ENCODE peak calls at places on chromosome 22, in four cellular contexts. T is cardiac fibroblast; M is NT2/D1; E is CD8-positive, alpha-beta T cell. F is an unnamed sample.

GRCh38 chr22:36413022-36413770 is 25.4 kb upstream of the MYH9 start:
- DNase-seq in E (no peak), T (peak), M (no peak), F (no peak)

GRCh38 chr22:22933807-22934542 is 46.4 kb downstream of the IGLL5 start:
- DNase-seq in M (no peak), E (no peak), T (no peak), F (no peak)

GRCh38 chr22:48936391-48936790 is 891.3 kb downstream of the BRD1 start:
- DNase-seq in E (no peak), M (no peak), T (no peak), F (no peak)

GRCh38 chr22:44330727-44331660 is 18.2 kb upstream of the SHISAL1 start:
- DNase-seq in M (no peak), T (no peak), E (no peak), F (no peak)

GRCh38 chr22:46515208-46516111 is 22.0 kb downstream of the CELSR1 start:
- DNase-seq in E (no peak), T (peak), M (no peak), F (no peak)

GRCh38 chr22:44217346-44217745 is 36.6 kb downstream of the PARVG start:
- DNase-seq in E (no peak), T (no peak), M (no peak), F (no peak)

GRCh38 chr22:24355574-24355973 is 71.8 kb upstream of the ADORA2A start:
- DNase-seq in M (no peak), T (peak), E (no peak), F (peak)

GRCh38 chr22:23137468-23137867 is 4.3 kb downstream of the RSPH14 start:
- DNase-seq in E (no peak), T (no peak), M (no peak), F (no peak)

GRCh38 chr22:45425101-45425500 is 11.6 kb downstream of the RIBC2 start:
- DNase-seq in T (peak), M (no peak), E (no peak), F (peak)

GRCh38 chr22:48717883-48718817 is 1109.5 kb downstream of the BRD1 start:
- DNase-seq in E (no peak), T (no peak), M (no peak), F (no peak)

GRCh38 chr22:45204751-45205623 is 35.7 kb downstream of the KIAA0930 start:
- DNase-seq in M (no peak), E (no peak), T (no peak), F (no peak)

GRCh38 chr22:32802291-32802826 is 854 bp downstream of the TIMP3 start:
- DNase-seq in M (no peak), E (no peak), T (peak), F (no peak)

GRCh38 chr22:50309601-50309991 is 2.1 kb upstream of the PLXNB2 start:
- DNase-seq in E (no peak), M (no peak), T (no peak), F (no peak)

GRCh38 chr22:33210129-33210784 is 152.1 kb upstream of the SYN3 start:
- DNase-seq in M (peak), E (no peak), T (peak), F (peak)

GRCh38 chr22:40224702-40225101 is 47.0 kb downstream of the TNRC6B start:
- DNase-seq in M (no peak), E (peak), T (no peak), F (no peak)

GRCh38 chr22:23534201-23534850 is 45.8 kb downstream of the IGLL1 start:
- DNase-seq in T (no peak), M (no peak), E (no peak), F (no peak)

GRCh38 chr22:23288301-23289129 is 108.2 kb downstream of the BCR start:
- DNase-seq in T (no peak), M (no peak), E (no peak), F (no peak)

GRCh38 chr22:29112102-29112501 is 39.3 kb downstream of the KREMEN1 start:
- DNase-seq in T (no peak), M (no peak), E (no peak), F (no peak)
- H3K4me3 ChIP-seq in T (no peak), M (no peak), E (no peak), F (no peak)

DNA sequence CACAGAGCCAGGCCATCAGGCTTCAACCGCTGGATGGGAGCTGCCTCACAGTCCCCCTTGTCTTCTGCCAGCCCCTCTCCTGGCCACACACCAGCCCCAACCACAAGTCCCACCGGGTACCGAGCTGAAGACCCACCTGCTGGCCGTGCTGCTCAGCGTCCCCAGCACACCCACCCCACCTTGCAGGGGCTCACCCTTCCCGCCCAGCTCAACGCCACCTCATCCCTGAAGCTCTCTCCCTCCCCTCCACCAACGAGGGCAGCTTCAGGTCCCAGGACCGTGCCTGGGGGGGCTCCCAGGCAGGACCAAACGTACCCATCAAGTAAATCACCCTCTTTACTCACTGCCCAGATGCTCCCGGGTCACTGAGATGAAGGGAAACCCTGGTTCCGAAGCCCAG is 141.0 kb downstream of the CRYBB2 start:
- DNase-seq in M (no peak), E (no peak), T (no peak), F (no peak)
- H3K4me3 ChIP-seq in M (no peak), E (no peak), T (no peak), F (no peak)

DNA sequence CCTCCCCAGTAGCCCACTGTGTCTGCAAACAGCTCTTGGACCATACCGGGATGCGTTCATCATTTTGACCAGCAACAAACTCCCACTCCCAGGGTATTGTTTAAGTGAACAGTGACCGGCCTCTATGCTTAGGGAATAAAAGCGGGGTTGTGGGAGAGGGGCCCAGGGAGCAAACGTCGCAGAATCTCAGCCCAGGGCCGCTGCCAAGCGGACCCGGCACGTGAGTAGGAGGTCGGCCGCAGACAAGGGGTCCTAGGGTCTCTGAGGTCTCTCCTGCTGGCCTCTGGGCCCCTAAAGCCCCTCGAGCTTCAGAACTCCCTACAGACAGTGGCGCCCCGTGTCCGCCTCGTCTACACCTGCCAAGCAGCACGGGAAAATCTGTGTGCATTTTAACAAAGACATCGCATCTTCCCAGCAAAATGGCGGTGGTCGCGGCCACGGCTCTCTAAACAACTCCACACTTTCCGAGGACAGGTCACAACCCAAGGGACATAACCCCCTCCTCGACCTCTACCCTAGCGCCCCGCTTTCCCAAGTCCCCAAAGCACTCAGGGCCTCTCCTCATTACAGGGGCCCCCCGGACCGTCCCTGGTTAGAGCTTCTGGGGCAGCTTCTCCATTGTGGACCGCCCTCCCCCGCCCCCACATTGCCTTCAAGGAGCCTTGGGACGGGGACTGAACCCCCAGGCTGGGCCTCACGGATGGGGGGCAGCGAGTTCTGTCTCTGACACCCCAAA is 3.9 kb upstream of the GCAT start:
- DNase-seq in E (no peak), M (no peak), T (no peak), F (no peak)
- H3K4me3 ChIP-seq in E (no peak), M (peak), T (no peak), F (no peak)

GRCh38 chr22:25447689-25448434 is 116.6 kb upstream of the GRK3 start:
- DNase-seq in E (peak), M (peak), T (peak), F (peak)

GRCh38 chr22:25451480-25452114 is 112.9 kb upstream of the GRK3 start:
- DNase-seq in T (peak), M (no peak), E (no peak), F (no peak)

GRCh38 chr22:25452116-25452700 is 112.3 kb upstream of the GRK3 start:
- DNase-seq in M (no peak), T (peak), E (no peak), F (peak)

GRCh38 chr22:25448435-25449051 is 115.9 kb upstream of the GRK3 start:
- DNase-seq in E (no peak), M (no peak), T (peak), F (peak)

GRCh38 chr22:25449781-25450317 is 114.6 kb upstream of the GRK3 start:
- DNase-seq in T (peak), M (no peak), E (no peak), F (peak)
- H3K4me3 ChIP-seq in T (no peak), M (no peak), E (no peak), F (no peak)

GRCh38 chr22:11066458-11067285 is 4461.3 kb upstream of the OR11H1 start:
- DNase-seq in M (no peak), E (no peak), T (no peak), F (no peak)
- H3K4me3 ChIP-seq in M (no peak), E (no peak), T (no peak), F (no peak)

GRCh38 chr22:19355413-19356157 is 64.1 kb upstream of the CLTCL1 start:
- DNase-seq in T (no peak), E (no peak), M (no peak), F (no peak)
- H3K4me3 ChIP-seq in T (no peak), E (no peak), M (no peak), F (no peak)

DNA sequence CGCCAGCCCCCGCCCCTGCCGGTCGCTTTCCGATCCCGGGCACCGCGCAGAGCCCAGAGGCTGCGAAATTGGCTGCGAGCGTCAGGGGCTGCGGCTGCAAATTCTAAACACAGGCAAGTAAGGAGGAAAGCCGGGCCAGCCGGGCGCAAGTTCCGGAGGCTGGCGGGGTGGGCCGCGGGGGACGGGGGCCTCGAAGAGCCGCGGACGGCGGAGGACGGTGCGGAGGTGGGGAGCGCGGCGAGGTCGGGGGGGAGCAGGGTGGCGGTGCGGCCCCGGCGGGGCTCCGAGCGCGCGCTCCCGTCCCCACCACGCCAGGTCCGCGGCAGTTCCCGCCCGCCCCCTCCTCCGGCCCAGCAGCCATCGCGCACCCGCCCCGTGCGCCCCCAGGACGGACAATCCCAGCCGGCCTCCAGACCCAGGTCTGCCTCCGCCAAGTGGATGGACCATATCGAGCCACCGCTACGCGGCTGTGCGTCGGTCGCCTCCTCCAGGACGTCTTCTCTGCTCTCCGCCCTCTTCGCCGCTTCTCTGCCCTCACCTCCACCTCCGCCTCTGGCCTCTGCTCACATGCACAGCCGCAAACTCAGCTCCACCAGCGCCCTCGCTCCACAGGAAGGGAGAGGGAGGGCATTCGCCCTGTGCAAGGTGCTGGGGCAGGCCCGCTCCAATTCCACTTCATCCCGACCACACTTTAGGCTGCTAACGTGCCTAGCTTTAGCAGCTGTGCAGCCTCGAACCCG is 7.2 kb downstream of the ELFN2 start:
- DNase-seq in T (no peak), M (no peak), E (peak), F (no peak)
- H3K4me3 ChIP-seq in T (peak), M (peak), E (peak), F (peak)

GRCh38 chr22:20776624-20777405 is 2.9 kb downstream of the SERPIND1 start:
- DNase-seq in T (no peak), M (no peak), E (no peak), F (no peak)
- H3K4me3 ChIP-seq in T (no peak), M (no peak), E (no peak), F (no peak)

DNA sequence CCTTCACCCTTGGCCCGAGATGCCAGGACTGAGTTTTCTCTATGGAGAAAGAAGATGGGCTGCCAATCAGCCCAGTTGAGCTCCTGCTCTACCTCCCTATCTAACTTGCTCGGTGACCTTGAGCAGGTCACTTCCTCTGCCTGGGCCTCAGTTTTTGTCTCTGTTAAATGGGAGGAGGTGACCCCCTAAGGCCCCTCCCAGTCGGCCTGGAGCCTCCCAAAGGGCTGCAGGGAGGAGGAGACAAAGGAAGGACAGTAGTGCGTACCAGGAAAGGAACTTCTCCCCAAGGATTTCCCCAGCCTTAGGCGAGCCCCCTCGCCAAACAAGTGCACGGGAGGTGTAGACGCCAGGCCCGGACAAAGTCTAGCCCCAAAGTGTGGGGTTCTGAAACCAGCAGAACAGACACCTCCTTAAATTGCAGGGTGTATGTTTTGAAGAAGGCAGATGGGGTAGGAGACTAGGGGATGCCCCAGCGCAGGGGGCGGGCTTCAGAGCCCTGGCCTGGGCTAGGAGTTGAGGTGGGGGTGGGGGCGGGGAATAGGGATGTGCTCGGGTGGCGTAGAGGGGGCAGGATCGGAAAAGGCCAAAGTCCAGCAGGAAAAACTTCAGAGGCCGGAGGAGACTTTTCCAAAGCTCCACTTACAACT is 1.0 kb downstream of the CBX7 start:
- DNase-seq in M (no peak), T (no peak), E (no peak), F (no peak)
- H3K4me3 ChIP-seq in M (no peak), T (no peak), E (peak), F (peak)

GRCh38 chr22:42719656-42720262 is 911 bp downstream of the A4GALT start:
- DNase-seq in M (no peak), T (no peak), E (no peak), F (no peak)

GRCh38 chr22:42720263-42721044 is at the start of gene A4GALT:
- DNase-seq in M (no peak), T (no peak), E (no peak), F (no peak)

GRCh38 chr22:42721045-42721434 is 370 bp upstream of the A4GALT start:
- DNase-seq in M (no peak), E (no peak), T (no peak), F (peak)

GRCh38 chr22:42717197-42717967 is 3.3 kb downstream of the A4GALT start:
- DNase-seq in E (no peak), T (peak), M (peak), F (peak)

GRCh38 chr22:42719133-42719532 is 1.5 kb downstream of the A4GALT start:
- DNase-seq in E (no peak), M (no peak), T (no peak), F (peak)
- H3K4me3 ChIP-seq in E (no peak), M (peak), T (peak), F (peak)